ENCODE peak calls at places on chromosomes 2 and 18, in five cellular contexts. T is transverse colon, F is B cell, V is lower lobe of right lung, A is GM10248. K is an unnamed sample.

GRCh38 chr2:1855150-1855549 is 110.8 kb upstream of the PXDN start:
- DNase-seq in A (no peak), T (no peak), F (no peak), V (no peak), K (peak; percentile 54)

GRCh38 chr2:3101016-3101703 is 276.5 kb downstream of the EIPR1 start:
- DNase-seq in A (peak; percentile 10), T (no peak), F (no peak), V (no peak), K (no peak)

GRCh38 chr2:218082586-218083351 is 13.7 kb downstream of the RUFY4 start:
- DNase-seq in A (no peak), T (no peak), F (no peak), V (no peak), K (no peak)

GRCh38 chr2:101794141-101794540 is 96.6 kb downstream of the MAP4K4 start:
- DNase-seq in A (no peak), V (no peak), T (no peak), F (no peak), K (no peak)

GRCh38 chr2:134367915-134368911 is 114.3 kb downstream of the MGAT5 start:
- DNase-seq in T (no peak), A (no peak), F (no peak), V (no peak), K (no peak)

GRCh38 chr2:142220239-142220638 is 89.4 kb upstream of the LRP1B start:
- DNase-seq in A (no peak), V (no peak), F (no peak), T (no peak), K (no peak)

GRCh38 chr2:117555965-117556364 is 258.5 kb upstream of the DDX18 start:
- DNase-seq in F (no peak), T (no peak), V (no peak), A (no peak), K (no peak)

GRCh38 chr18:3037423-3037915 is 24.5 kb upstream of the LPIN2 start:
- DNase-seq in T (peak; percentile 41), A (peak; percentile 80), V (no peak), F (no peak), K (no peak)

GRCh38 chr2:85811850-85812735 is 58.3 kb downstream of the ATOH8 start:
- DNase-seq in T (no peak), A (peak; percentile 3), F (no peak), V (no peak), K (no peak)

GRCh38 chr18:79523738-79524180 is 128.0 kb downstream of the NFATC1 start:
- DNase-seq in F (peak; percentile 87), A (peak; percentile 76), V (no peak), T (peak; percentile 55), K (no peak)

GRCh38 chr18:29753379-29753778 is 1289.2 kb downstream of the DSC3 start:
- DNase-seq in T (no peak), V (no peak), A (no peak), F (no peak), K (no peak)

GRCh38 chr2:238449241-238449640 is 22.5 kb downstream of the ASB1 start:
- DNase-seq in A (no peak), V (no peak), F (no peak), T (no peak), K (no peak)

GRCh38 chr2:108607706-108608301 is 73.5 kb downstream of the LIMS1 start:
- DNase-seq in T (no peak), F (peak; percentile 62), A (peak; percentile 42), V (peak; percentile 64), K (peak; percentile 25)

GRCh38 chr2:64204716-64205115 is 60.5 kb upstream of the PELI1 start:
- DNase-seq in A (no peak), V (no peak), T (no peak), F (no peak), K (no peak)

GRCh38 chr2:98634406-98635092 is 26.2 kb downstream of the UNC50 start:
- DNase-seq in T (no peak), F (no peak), A (no peak), V (no peak), K (peak; percentile 41)

GRCh38 chr18:2848145-2848878 is 1.5 kb downstream of the EMILIN2 start:
- DNase-seq in V (no peak), T (no peak), A (no peak), F (no peak), K (no peak)

GRCh38 chr2:39497077-39497867 is 60.2 kb upstream of the MAP4K3 start:
- DNase-seq in A (no peak), T (no peak), V (no peak), F (no peak), K (no peak)

GRCh38 chr18:8794133-8794986 is 89.0 kb downstream of the MTCL1 start:
- DNase-seq in F (no peak), V (no peak), A (no peak), T (peak; percentile 34), K (peak; percentile 24)

GRCh38 chr2:110674620-110675555 is 3.0 kb downstream of the BUB1 start:
- DNase-seq in V (peak; percentile 51), F (peak; percentile 84), T (peak; percentile 62), A (peak; percentile 78), K (no peak)

DNA sequence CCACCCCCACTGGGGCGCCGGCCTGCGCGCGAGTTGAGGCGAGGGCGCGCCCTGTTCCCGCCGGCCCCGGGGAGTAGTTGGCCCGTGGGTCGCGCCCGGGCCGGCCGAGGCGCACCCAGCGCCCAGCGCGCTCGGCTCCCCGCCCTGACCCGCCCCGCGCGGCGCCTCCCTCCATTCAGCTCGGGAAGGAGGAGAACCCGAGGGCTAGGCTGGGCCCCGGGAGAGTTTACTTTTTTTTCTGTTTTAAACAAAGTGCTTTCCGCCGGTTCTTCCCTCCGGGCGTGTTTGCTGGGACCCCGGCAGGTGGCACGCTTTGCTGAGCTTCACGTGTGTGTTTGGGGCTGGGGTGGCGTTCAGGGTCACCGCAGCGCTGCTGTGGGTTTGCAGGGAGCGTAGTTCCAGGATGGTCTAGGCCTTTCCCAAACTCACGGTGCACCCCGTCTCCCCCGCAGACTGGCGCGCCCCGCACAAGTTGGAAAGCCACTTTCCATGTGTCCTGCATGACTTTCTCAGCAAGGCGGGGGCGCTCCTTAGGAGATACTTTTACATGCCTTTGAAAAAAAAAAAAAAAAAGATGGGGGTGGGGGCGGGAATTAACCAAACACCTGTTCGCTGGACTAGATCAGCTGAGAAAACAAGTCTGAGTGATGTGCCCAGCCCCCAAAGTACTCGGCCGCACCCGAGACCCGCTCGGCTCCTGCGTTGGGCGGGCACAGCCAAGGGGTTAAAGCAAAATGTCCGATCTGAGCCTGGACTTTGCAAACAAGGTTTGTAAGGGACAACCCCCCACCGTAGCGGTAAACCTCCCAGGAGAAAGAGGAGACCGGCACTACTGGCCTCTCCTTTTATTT is 829 bp downstream of the ITGA6 start:
- DNase-seq in F (no peak), V (peak; percentile 65), A (no peak), T (peak; percentile 79), K (peak; percentile 52)
- TF ChIP-seq CTCF in F (no peak), V (no peak), A (no peak), T (no peak), K (no peak)

DNA sequence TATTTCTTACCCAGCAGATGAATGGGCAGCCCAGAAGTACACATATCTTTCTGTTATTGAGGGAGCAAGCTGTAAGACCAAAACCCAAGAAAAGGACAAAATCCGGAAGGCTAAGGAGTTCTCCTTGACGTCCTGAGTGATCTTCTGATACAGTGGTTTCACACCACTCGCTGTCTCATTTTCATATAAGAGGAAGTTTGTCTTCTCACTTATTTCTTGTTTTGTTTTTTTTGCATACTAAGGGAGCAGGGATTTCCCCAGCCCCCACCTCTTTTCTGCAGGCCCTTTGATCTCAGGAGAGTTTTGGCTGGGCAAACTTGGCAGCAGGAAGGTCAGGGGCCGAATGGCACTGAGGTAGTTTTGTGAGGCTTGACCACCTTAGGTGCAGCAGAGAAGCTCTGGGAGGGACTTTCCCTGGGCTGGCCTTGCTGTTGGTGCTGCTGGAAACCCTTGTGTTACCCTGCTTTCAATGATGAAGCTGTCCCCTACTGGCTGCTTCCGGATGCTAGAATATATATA is 13.3 kb downstream of the CHRNA1 start:
- DNase-seq in F (peak; percentile 67), A (peak; percentile 44), V (no peak), T (no peak), K (no peak)
- TF ChIP-seq CTCF in F (peak; percentile 25), A (no peak), V (no peak), T (no peak), K (no peak)

DNA sequence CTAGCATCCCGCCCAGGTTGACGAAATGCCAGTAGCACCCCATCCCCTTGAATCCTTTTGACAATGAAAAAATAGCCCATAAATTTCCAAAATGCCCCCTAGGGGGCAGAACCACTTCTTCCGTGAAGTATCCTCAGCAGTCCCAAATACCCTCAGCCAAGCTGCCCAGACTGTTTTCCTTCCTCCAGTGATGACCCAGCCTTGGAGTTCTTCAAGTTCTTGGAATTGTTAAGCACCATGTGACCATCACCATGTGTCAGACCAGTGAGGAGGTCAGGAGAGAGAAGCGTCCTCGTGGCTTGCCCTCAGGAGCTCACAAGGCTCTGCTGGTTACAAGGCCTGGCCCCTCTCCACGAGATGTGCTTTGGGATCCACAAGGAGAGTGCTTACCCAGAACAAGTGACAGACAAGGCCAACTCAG is 1.4 kb upstream of the SLC23A3 start:
- DNase-seq in T (peak; percentile 38), A (peak; percentile 46), F (no peak), V (no peak), K (peak; percentile 30)
- TF ChIP-seq CTCF in T (peak; percentile 70), A (peak; percentile 59), F (peak; percentile 83), V (peak; percentile 70), K (peak; percentile 73)

GRCh38 chr2:155250800-155251199 is 552.3 kb downstream of the KCNJ3 start:
- DNase-seq in F (no peak), A (no peak), T (no peak), V (no peak), K (no peak)
- TF ChIP-seq CTCF in F (no peak), A (peak; percentile 44), T (no peak), V (peak; percentile 13), K (peak; percentile 30)

GRCh38 chr2:232230557-232230956 is 148.0 kb upstream of the ALPP start:
- DNase-seq in F (no peak), V (no peak), A (no peak), T (peak; percentile 26), K (peak; percentile 27)

GRCh38 chr2:232235716-232236115 is 142.8 kb upstream of the ALPP start:
- DNase-seq in V (no peak), F (no peak), A (peak; percentile 53), T (no peak), K (no peak)

GRCh38 chr2:232231514-232231913 is 147.0 kb upstream of the ALPP start:
- DNase-seq in A (no peak), V (no peak), F (no peak), T (no peak), K (no peak)

GRCh38 chr2:232235206-232235605 is 143.3 kb upstream of the ALPP start:
- DNase-seq in A (no peak), V (no peak), T (no peak), F (no peak), K (no peak)

DNA sequence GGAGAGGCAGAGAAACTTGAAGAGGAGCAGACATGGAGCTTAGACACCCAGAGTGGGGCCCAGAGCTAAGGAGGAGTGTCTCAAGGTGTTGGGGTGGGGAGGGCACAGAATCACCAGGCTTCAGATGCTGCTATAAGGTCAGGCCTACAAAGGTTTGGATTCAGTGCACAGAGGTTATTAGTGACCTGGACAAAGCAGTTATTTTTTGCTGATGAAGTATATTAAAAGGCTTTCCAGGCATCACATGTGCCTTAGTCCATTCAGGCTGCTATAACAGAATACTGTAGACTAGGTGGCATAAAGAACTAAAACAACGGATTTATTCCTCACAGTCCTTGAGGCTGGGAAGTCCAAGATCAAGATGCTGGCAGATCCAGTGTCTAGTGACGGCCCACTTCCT is 145.6 kb upstream of the ALPP start:
- DNase-seq in T (no peak), V (no peak), F (no peak), A (no peak), K (no peak)
- TF ChIP-seq CTCF in T (no peak), V (no peak), F (no peak), A (no peak), K (no peak)

GRCh38 chr2:19545507-19545906 is 187.1 kb upstream of the OSR1 start:
- DNase-seq in F (no peak), A (no peak), V (no peak), T (no peak), K (no peak)
- TF ChIP-seq CTCF in F (no peak), A (no peak), V (no peak), T (no peak), K (no peak)

K was measured in nephron progenitor cell.